ENCODE peak calls at places on chromosomes 4 and X, in eight cellular contexts. J is GM04503; B is stimulated activated CD8-positive, alpha-beta memory T cell treated with anti-CD3 and anti-CD28 coated beads, Interleukin-4, amount 100 ng/mL, for 48 hours; K is gastrocnemius medialis; S is activated CD4-positive, CD25-positive, alpha-beta regulatory T cell; M is IMR-90; T is HEK293T; R is NCI-H1092 treated with DMSO at 0.1 percent for 48 hours. G is an unnamed sample.

GRCh38 chrX:112941209-112941788 is 100.7 kb upstream of the AMOT start:
- DNase-seq in J (no peak), B (no peak), K (no peak), S (no peak), M (peak), T (no peak), R (no peak), G (no peak)

GRCh38 chr4:15420642-15421041 is 7.2 kb upstream of the C1QTNF7 start:
- DNase-seq in J (no peak), B (no peak), K (no peak), S (no peak), M (peak), T (no peak), R (no peak), G (no peak)

GRCh38 chrX:129606918-129607317 is 47.8 kb downstream of the APLN start:
- DNase-seq in J (no peak), B (peak), K (no peak), S (peak), M (peak), T (peak), R (peak), G (peak)

GRCh38 chr4:177494791-177495190 is 52.6 kb upstream of the AGA start:
- DNase-seq in J (no peak), B (no peak), K (no peak), S (no peak), M (no peak), T (no peak), R (no peak), G (no peak)

GRCh38 chr4:20074450-20074849 is 177.3 kb upstream of the SLIT2 start:
- DNase-seq in J (no peak), B (no peak), K (no peak), S (no peak), M (peak), T (peak), R (no peak), G (no peak)

GRCh38 chrX:47843363-47843762 is 6.7 kb downstream of the ZNF81 start:
- DNase-seq in J (no peak), B (no peak), K (no peak), S (no peak), M (no peak), T (no peak), R (no peak), G (no peak)

GRCh38 chr4:16761031-16761430 is 137.4 kb downstream of the LDB2 start:
- DNase-seq in J (no peak), B (no peak), K (no peak), S (no peak), M (no peak), T (no peak), R (no peak), G (no peak)

GRCh38 chrX:68978211-68978780 is 149.5 kb downstream of the EFNB1 start:
- DNase-seq in J (no peak), B (no peak), K (no peak), S (no peak), M (peak), T (peak), R (no peak), G (no peak)

GRCh38 chrX:33892670-33893069 is 239.4 kb downstream of the FAM47A start:
- DNase-seq in J (no peak), B (no peak), K (no peak), S (no peak), M (no peak), T (no peak), R (no peak), G (no peak)

GRCh38 chr4:8330821-8331566 is 61.4 kb downstream of the HTRA3 start:
- DNase-seq in J (no peak), B (no peak), K (peak), S (no peak), M (no peak), T (no peak), R (no peak), G (no peak)

GRCh38 chr4:136412708-136413107 is 1119.6 kb downstream of the PCDH18 start:
- DNase-seq in J (no peak), B (no peak), K (no peak), S (no peak), M (peak), T (no peak), R (no peak), G (no peak)

GRCh38 chr4:78610546-78611214 is 59.1 kb downstream of the ANXA3 start:
- DNase-seq in J (no peak), B (no peak), K (no peak), S (no peak), M (peak), T (no peak), R (no peak), G (no peak)

GRCh38 chr4:186760576-186760975 is 36.9 kb upstream of the FAT1 start:
- DNase-seq in J (peak), B (no peak), K (no peak), S (no peak), M (peak), T (no peak), R (no peak), G (no peak)

GRCh38 chrX:27555514-27555913 is 34.6 kb upstream of the DCAF8L2 start:
- DNase-seq in J (no peak), B (no peak), K (no peak), S (no peak), M (peak), T (peak), R (no peak), G (no peak)

GRCh38 chr4:70994387-70995099 is 1.1 kb downstream of the DCK start:
- DNase-seq in J (no peak), B (no peak), K (no peak), S (no peak), M (no peak), T (no peak), R (no peak), G (no peak)

GRCh38 chr4:118099106-118099505 is 64.8 kb downstream of the NDST3 start:
- DNase-seq in J (no peak), B (no peak), K (no peak), S (no peak), M (no peak), T (no peak), R (no peak), G (no peak)

GRCh38 chr4:30837131-30837539 is 117.0 kb downstream of the PCDH7 start:
- DNase-seq in J (no peak), B (no peak), K (no peak), S (no peak), M (peak), T (peak), R (no peak), G (no peak)

GRCh38 chrX:117641913-117642656 is 474.5 kb downstream of the KLHL13 start:
- DNase-seq in J (no peak), B (no peak), K (peak), S (no peak), M (no peak), T (no peak), R (no peak), G (no peak)

GRCh38 chr4:53637348-53637747 is 46.1 kb upstream of the LNX1 start:
- DNase-seq in J (no peak), B (no peak), K (no peak), S (no peak), M (no peak), T (no peak), R (no peak), G (no peak)

GRCh38 chrX:118495958-118496762 is 545 bp downstream of the DOCK11 start:
- DNase-seq in J (no peak), B (peak), K (peak), S (peak), M (no peak), T (no peak), R (peak), G (peak)

GRCh38 chrX:2463973-2464676 is 36.7 kb downstream of the DHRSX start:
- DNase-seq in J (no peak), B (no peak), K (no peak), S (no peak), M (no peak), T (peak), R (no peak), G (no peak)

GRCh38 chr4:139599594-139600374 is 43.8 kb upstream of the SETD7 start:
- DNase-seq in J (no peak), B (no peak), K (no peak), S (no peak), M (peak), T (no peak), R (no peak), G (no peak)

GRCh38 chrX:39766085-39766726 is 331.6 kb downstream of the BCOR start:
- DNase-seq in J (no peak), B (peak), K (no peak), S (no peak), M (no peak), T (no peak), R (no peak), G (no peak)

GRCh38 chrX:69163936-69164741 is 1.1 kb downstream of the PJA1 start:
- DNase-seq in J (no peak), B (peak), K (no peak), S (peak), M (no peak), T (peak), R (peak), G (peak)

GRCh38 chr4:142824368-142824767 is 21.7 kb downstream of the INPP4B start:
- DNase-seq in J (no peak), B (no peak), K (no peak), S (no peak), M (peak), T (no peak), R (no peak), G (no peak)

GRCh38 chrX:96407043-96407442 is 277.6 kb upstream of the DIAPH2 start:
- DNase-seq in J (peak), B (no peak), K (no peak), S (no peak), M (peak), T (no peak), R (no peak), G (peak)

GRCh38 chr4:187215438-187215837 is 491.8 kb upstream of the FAT1 start:
- DNase-seq in J (no peak), B (no peak), K (no peak), S (no peak), M (no peak), T (no peak), R (no peak), G (no peak)

GRCh38 chr4:101791189-101791572 is 651 bp downstream of the BANK1 start:
- DNase-seq in J (no peak), B (no peak), K (no peak), S (no peak), M (no peak), T (no peak), R (no peak), G (no peak)

GRCh38 chr4:76533314-76533713 is 98.3 kb downstream of the SHROOM3 start:
- DNase-seq in J (no peak), B (no peak), K (no peak), S (no peak), M (no peak), T (no peak), R (no peak), G (no peak)